ENCODE peak calls at places on chromosome 21, in four cellular contexts. L, Y, N and V are unnamed samples.

GRCh38 chr21:16535100-16535418 is 805.3 kb downstream of the USP25 start:
- DNase-seq in L (peak; percentile 92), Y (peak; percentile 82), N (peak; percentile 5), V (peak; percentile 78)

GRCh38 chr21:26199471-26199870 is 28.9 kb upstream of the APP start:
- DNase-seq in L (no peak), Y (no peak), N (no peak), V (no peak)

GRCh38 chr21:41802684-41803083 is 35.8 kb upstream of the RIPK4 start:
- DNase-seq in L (peak; percentile 86), Y (no peak), N (no peak), V (no peak)

GRCh38 chr21:29190920-29191319 is 60.5 kb downstream of the MAP3K7CL start:
- DNase-seq in L (peak; percentile 63), Y (peak; percentile 39), N (no peak), V (no peak)

GRCh38 chr21:46037338-46038325 is 56.1 kb downstream of the COL6A1 start:
- DNase-seq in L (no peak), Y (no peak), N (no peak), V (peak; percentile 72)

GRCh38 chr21:42298657-42299056 is 16.6 kb downstream of the TFF3 start:
- DNase-seq in L (no peak), Y (no peak), N (no peak), V (peak; percentile 41)

GRCh38 chr21:41762753-41763152 is 4.1 kb downstream of the RIPK4 start:
- DNase-seq in L (no peak), Y (no peak), N (no peak), V (no peak)

GRCh38 chr21:37828515-37828914 is 87.7 kb downstream of the KCNJ6 start:
- DNase-seq in L (no peak), Y (no peak), N (no peak), V (no peak)

GRCh38 chr21:41630249-41630648 is 122.3 kb upstream of the TMPRSS2 start:
- DNase-seq in L (no peak), Y (peak; percentile 98), N (peak; percentile 87), V (no peak)

GRCh38 chr21:36504067-36505058 is 24.4 kb upstream of the CLDN14 start:
- DNase-seq in L (no peak), Y (peak; percentile 44), N (peak; percentile 14), V (no peak)

GRCh38 chr21:18529253-18529652 is 125.7 kb upstream of the TMPRSS15 start:
- DNase-seq in L (no peak), Y (no peak), N (no peak), V (no peak)

GRCh38 chr21:39096754-39097153 is 86.5 kb downstream of the PSMG1 start:
- DNase-seq in L (no peak), Y (no peak), N (no peak), V (no peak)

GRCh38 chr21:17454315-17455027 is 58.4 kb upstream of the CXADR start:
- DNase-seq in L (peak; percentile 56), Y (peak; percentile 92), N (peak; percentile 79), V (no peak)

GRCh38 chr21:37459575-37459974 is 93.0 kb downstream of the DYRK1A start:
- DNase-seq in L (no peak), Y (no peak), N (no peak), V (no peak)

GRCh38 chr21:17613242-17613676 is 558 bp upstream of the BTG3 start:
- DNase-seq in L (peak; percentile 71), Y (peak; percentile 11), N (peak; percentile 9), V (peak; percentile 77)

GRCh38 chr21:37582613-37583012 is 216.0 kb downstream of the DYRK1A start:
- DNase-seq in L (no peak), Y (peak; percentile 62), N (peak; percentile 8), V (no peak)

GRCh38 chr21:31780944-31781343 is 49.0 kb upstream of the SCAF4 start:
- DNase-seq in L (no peak), Y (peak; percentile 10), N (no peak), V (no peak)

GRCh38 chr21:37531402-37532042 is 164.9 kb downstream of the DYRK1A start:
- DNase-seq in L (peak; percentile 72), Y (no peak), N (peak; percentile 46), V (peak; percentile 79)

GRCh38 chr21:29261555-29262540 is 36.9 kb upstream of the BACH1 start:
- DNase-seq in L (no peak), Y (no peak), N (no peak), V (no peak)

GRCh38 chr21:17818158-17819113 is 720 bp downstream of the C21orf91 start:
- DNase-seq in L (peak; percentile 61), Y (peak; percentile 11), N (peak; percentile 29), V (peak; percentile 86)

GRCh38 chr21:35026617-35027557 is 22.2 kb downstream of the RUNX1 start:
- DNase-seq in L (peak; percentile 76), Y (peak; percentile 31), N (no peak), V (peak; percentile 86)
- H3K27ac ChIP-seq in L (no peak overlapping the region), Y (peak overlapping the region; percentile 10), N (no peak overlapping the region), V (no peak overlapping the region)

DNA sequence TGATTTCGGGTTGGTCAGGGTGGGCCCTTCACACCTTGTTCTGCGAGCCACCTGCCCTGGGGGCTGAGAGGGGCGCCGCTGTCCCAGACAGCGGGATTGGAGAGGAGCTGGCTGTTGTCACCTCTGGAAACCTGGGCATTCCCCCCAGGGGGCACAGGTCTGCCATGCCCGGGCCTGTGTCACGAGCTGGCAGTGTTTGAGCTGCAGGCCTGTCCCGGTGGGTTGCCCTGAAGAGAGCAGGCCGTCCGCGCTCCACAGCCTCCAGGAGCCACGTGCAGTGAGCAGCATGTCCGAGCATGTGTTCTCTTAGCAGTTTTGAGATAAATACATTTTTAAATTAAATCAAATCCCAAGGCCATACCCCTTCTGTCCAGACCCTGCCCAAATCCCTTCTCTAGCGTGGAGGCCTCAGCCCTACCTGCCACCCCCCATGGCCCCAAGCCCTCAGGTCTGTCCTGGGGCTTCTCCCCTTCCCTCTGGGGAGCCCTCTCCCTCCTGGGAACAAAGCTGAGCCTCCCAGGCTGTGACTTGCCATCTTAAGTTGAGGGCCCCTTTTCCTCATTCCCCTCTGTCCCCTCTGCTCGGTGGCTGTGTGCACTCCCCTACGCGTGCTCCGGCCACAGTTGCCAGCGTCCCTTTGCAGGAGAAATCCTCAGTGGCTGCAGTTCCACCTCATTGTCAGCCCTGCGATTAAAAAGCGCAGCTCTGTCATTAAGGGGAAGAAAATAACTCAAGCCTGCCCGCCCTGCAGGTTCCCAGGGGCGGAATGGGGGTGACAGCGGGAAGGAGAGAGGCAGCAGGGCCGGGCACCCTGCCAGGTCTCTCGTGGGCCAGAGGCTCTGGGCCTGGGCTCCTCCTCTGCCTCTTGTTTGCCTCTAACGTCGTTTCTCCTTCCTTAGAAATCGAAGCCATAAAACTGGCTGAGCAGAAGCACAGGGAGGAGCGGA is 26.6 kb downstream of the SLX9 start:
- DNase-seq in L (peak; percentile 77), Y (no peak), N (no peak), V (peak; percentile 89)
- H3K4me1 ChIP-seq in L (peaks cover 17% of the 10 kb centered on the region), Y (peaks cover 17% of the 10 kb centered on the region), N (peaks cover 4% of the 10 kb centered on the region), V (peaks cover 25% of the 10 kb centered on the region)

GRCh38 chr21:14741237-14741636 is 195.1 kb upstream of the SAMSN1 start:
- DNase-seq in L (no peak), Y (no peak), N (peak; percentile 1), V (no peak)

GRCh38 chr21:14740692-14741091 is 194.6 kb upstream of the SAMSN1 start:
- DNase-seq in L (no peak), Y (no peak), N (no peak), V (no peak)

GRCh38 chr21:14739590-14739989 is 193.5 kb upstream of the SAMSN1 start:
- DNase-seq in L (no peak), Y (no peak), N (no peak), V (no peak)

GRCh38 chr21:14742119-14742518 is 196.0 kb upstream of the SAMSN1 start:
- DNase-seq in L (no peak), Y (no peak), N (no peak), V (no peak)

DNA sequence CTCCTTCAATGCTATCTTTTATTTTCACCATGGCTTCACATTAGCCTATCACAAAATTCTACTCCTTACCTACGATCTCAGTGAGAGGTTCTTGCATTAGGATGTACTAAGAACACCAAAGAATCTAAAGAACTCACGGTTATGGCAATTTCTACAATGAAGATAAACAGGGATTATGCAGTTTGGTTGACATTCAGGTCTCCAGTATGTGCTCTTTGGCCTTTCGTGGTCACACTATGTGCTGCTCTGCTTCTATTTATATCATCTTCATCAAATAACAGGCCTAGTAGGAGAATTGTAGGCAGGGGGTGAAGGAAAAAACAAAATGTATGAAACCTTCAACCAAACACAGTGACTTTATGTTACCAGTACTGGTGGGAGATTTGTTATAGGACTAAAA is 194.0 kb upstream of the SAMSN1 start:
- DNase-seq in L (no peak), Y (no peak), N (no peak), V (no peak)
- H3K9me3 ChIP-seq in L (no peaks in the 10 kb centered on the region), Y (no peaks in the 10 kb centered on the region), N (no peaks in the 10 kb centered on the region), V (no peaks in the 10 kb centered on the region)

GRCh38 chr21:44295646-44296045 is 4.2 kb upstream of the PFKL start:
- DNase-seq in L (no peak), Y (no peak), N (no peak), V (no peak)
- H3K27ac ChIP-seq in L (no peak overlapping the region), Y (no peak overlapping the region), N (no peak overlapping the region), V (no peak overlapping the region)